ENCODE peak calls at places on chromosome 3, in ten cellular contexts. One of them, this sample, is unnamed.

GRCh38 chr3:72298201-72299155 is 513.5 kb upstream of the PROK2 start:
- DNase-seq in stimulated activated CD4-positive, alpha-beta T cell treated with anti-CD3 and anti-CD28 coated beads, Interleukin-1b, Interleukin-23, amount 100 ng/mL, for 1 hour: no peak
- DNase-seq in GM23338: no peak
- DNase-seq in GM12891: no peak
- DNase-seq in natural killer cell: no peak
- DNase-seq in GDM1: no peak
- DNase-seq in HTR-8/SVneo: no peak
- DNase-seq in NCI-H146: no peak
- DNase-seq in fibroblast of pulmonary artery: no peak
- DNase-seq in NCI-H748 treated with DMSO at 0.1 percent for 48 hours: no peak
- DNase-seq in this sample: no peak

GRCh38 chr3:88307666-88308065 is 157.9 kb downstream of the C3orf38 start:
- DNase-seq in stimulated activated CD4-positive, alpha-beta T cell treated with anti-CD3 and anti-CD28 coated beads, Interleukin-1b, Interleukin-23, amount 100 ng/mL, for 1 hour: no peak
- DNase-seq in GM23338: peak
- DNase-seq in GM12891: no peak
- DNase-seq in natural killer cell: no peak
- DNase-seq in GDM1: no peak
- DNase-seq in HTR-8/SVneo: no peak
- DNase-seq in NCI-H146: peak
- DNase-seq in fibroblast of pulmonary artery: no peak
- DNase-seq in NCI-H748 treated with DMSO at 0.1 percent for 48 hours: no peak
- DNase-seq in this sample: no peak

GRCh38 chr3:169244119-169244864 is 419.2 kb downstream of the MECOM start:
- DNase-seq in stimulated activated CD4-positive, alpha-beta T cell treated with anti-CD3 and anti-CD28 coated beads, Interleukin-1b, Interleukin-23, amount 100 ng/mL, for 1 hour: no peak
- DNase-seq in GM23338: peak
- DNase-seq in GM12891: no peak
- DNase-seq in natural killer cell: no peak
- DNase-seq in GDM1: no peak
- DNase-seq in HTR-8/SVneo: no peak
- DNase-seq in NCI-H146: no peak
- DNase-seq in fibroblast of pulmonary artery: no peak
- DNase-seq in NCI-H748 treated with DMSO at 0.1 percent for 48 hours: no peak
- DNase-seq in this sample: no peak

GRCh38 chr3:155743616-155744015 is 1.3 kb downstream of the PLCH1 start:
- DNase-seq in stimulated activated CD4-positive, alpha-beta T cell treated with anti-CD3 and anti-CD28 coated beads, Interleukin-1b, Interleukin-23, amount 100 ng/mL, for 1 hour: no peak
- DNase-seq in GM23338: no peak
- DNase-seq in GM12891: no peak
- DNase-seq in natural killer cell: no peak
- DNase-seq in GDM1: no peak
- DNase-seq in HTR-8/SVneo: no peak
- DNase-seq in NCI-H146: peak
- DNase-seq in fibroblast of pulmonary artery: no peak
- DNase-seq in NCI-H748 treated with DMSO at 0.1 percent for 48 hours: no peak
- DNase-seq in this sample: no peak

GRCh38 chr3:58452176-58452575 is 18.5 kb upstream of the PDHB start:
- DNase-seq in stimulated activated CD4-positive, alpha-beta T cell treated with anti-CD3 and anti-CD28 coated beads, Interleukin-1b, Interleukin-23, amount 100 ng/mL, for 1 hour: no peak
- DNase-seq in GM23338: no peak
- DNase-seq in GM12891: no peak
- DNase-seq in natural killer cell: no peak
- DNase-seq in GDM1: no peak
- DNase-seq in HTR-8/SVneo: no peak
- DNase-seq in NCI-H146: peak
- DNase-seq in fibroblast of pulmonary artery: no peak
- DNase-seq in NCI-H748 treated with DMSO at 0.1 percent for 48 hours: peak
- DNase-seq in this sample: no peak

GRCh38 chr3:4889896-4890295 is 89.3 kb upstream of the BHLHE40 start:
- DNase-seq in stimulated activated CD4-positive, alpha-beta T cell treated with anti-CD3 and anti-CD28 coated beads, Interleukin-1b, Interleukin-23, amount 100 ng/mL, for 1 hour: no peak
- DNase-seq in GM23338: no peak
- DNase-seq in GM12891: no peak
- DNase-seq in natural killer cell: no peak
- DNase-seq in GDM1: no peak
- DNase-seq in HTR-8/SVneo: no peak
- DNase-seq in NCI-H146: no peak
- DNase-seq in fibroblast of pulmonary artery: peak
- DNase-seq in NCI-H748 treated with DMSO at 0.1 percent for 48 hours: no peak
- DNase-seq in this sample: peak

GRCh38 chr3:189267981-189268613 is 96.3 kb downstream of the TPRG1 start:
- DNase-seq in stimulated activated CD4-positive, alpha-beta T cell treated with anti-CD3 and anti-CD28 coated beads, Interleukin-1b, Interleukin-23, amount 100 ng/mL, for 1 hour: no peak
- DNase-seq in GM23338: peak
- DNase-seq in GM12891: no peak
- DNase-seq in natural killer cell: no peak
- DNase-seq in GDM1: no peak
- DNase-seq in HTR-8/SVneo: no peak
- DNase-seq in NCI-H146: peak
- DNase-seq in fibroblast of pulmonary artery: peak
- DNase-seq in NCI-H748 treated with DMSO at 0.1 percent for 48 hours: no peak
- DNase-seq in this sample: peak

GRCh38 chr3:57784089-57784735 is 28.1 kb downstream of the SLMAP start:
- DNase-seq in stimulated activated CD4-positive, alpha-beta T cell treated with anti-CD3 and anti-CD28 coated beads, Interleukin-1b, Interleukin-23, amount 100 ng/mL, for 1 hour: no peak
- DNase-seq in GM23338: no peak
- DNase-seq in GM12891: no peak
- DNase-seq in natural killer cell: no peak
- DNase-seq in GDM1: no peak
- DNase-seq in HTR-8/SVneo: no peak
- DNase-seq in NCI-H146: no peak
- DNase-seq in fibroblast of pulmonary artery: no peak
- DNase-seq in NCI-H748 treated with DMSO at 0.1 percent for 48 hours: no peak
- DNase-seq in this sample: no peak

GRCh38 chr3:156817931-156818765 is 8.0 kb upstream of the LEKR1 start:
- DNase-seq in stimulated activated CD4-positive, alpha-beta T cell treated with anti-CD3 and anti-CD28 coated beads, Interleukin-1b, Interleukin-23, amount 100 ng/mL, for 1 hour: no peak
- DNase-seq in GM23338: no peak
- DNase-seq in GM12891: no peak
- DNase-seq in natural killer cell: no peak
- DNase-seq in GDM1: no peak
- DNase-seq in HTR-8/SVneo: no peak
- DNase-seq in NCI-H146: no peak
- DNase-seq in fibroblast of pulmonary artery: no peak
- DNase-seq in NCI-H748 treated with DMSO at 0.1 percent for 48 hours: no peak
- DNase-seq in this sample: no peak

GRCh38 chr3:158091526-158091925 is 14.7 kb downstream of the SHOX2 start:
- DNase-seq in stimulated activated CD4-positive, alpha-beta T cell treated with anti-CD3 and anti-CD28 coated beads, Interleukin-1b, Interleukin-23, amount 100 ng/mL, for 1 hour: no peak
- DNase-seq in GM23338: peak
- DNase-seq in GM12891: no peak
- DNase-seq in natural killer cell: no peak
- DNase-seq in GDM1: no peak
- DNase-seq in HTR-8/SVneo: no peak
- DNase-seq in NCI-H146: peak
- DNase-seq in fibroblast of pulmonary artery: peak
- DNase-seq in NCI-H748 treated with DMSO at 0.1 percent for 48 hours: no peak
- DNase-seq in this sample: no peak

GRCh38 chr3:37197810-37198371 is 23.5 kb upstream of the LRRFIP2 start:
- DNase-seq in stimulated activated CD4-positive, alpha-beta T cell treated with anti-CD3 and anti-CD28 coated beads, Interleukin-1b, Interleukin-23, amount 100 ng/mL, for 1 hour: no peak
- DNase-seq in GM23338: no peak
- DNase-seq in GM12891: no peak
- DNase-seq in natural killer cell: no peak
- DNase-seq in GDM1: no peak
- DNase-seq in HTR-8/SVneo: no peak
- DNase-seq in NCI-H146: no peak
- DNase-seq in fibroblast of pulmonary artery: no peak
- DNase-seq in NCI-H748 treated with DMSO at 0.1 percent for 48 hours: no peak
- DNase-seq in this sample: peak

GRCh38 chr3:52053307-52054304 is 2.8 kb downstream of the DUSP7 start:
- DNase-seq in stimulated activated CD4-positive, alpha-beta T cell treated with anti-CD3 and anti-CD28 coated beads, Interleukin-1b, Interleukin-23, amount 100 ng/mL, for 1 hour: no peak
- DNase-seq in GM23338: no peak
- DNase-seq in GM12891: no peak
- DNase-seq in natural killer cell: no peak
- DNase-seq in GDM1: peak
- DNase-seq in HTR-8/SVneo: no peak
- DNase-seq in NCI-H146: no peak
- DNase-seq in fibroblast of pulmonary artery: peak
- DNase-seq in NCI-H748 treated with DMSO at 0.1 percent for 48 hours: no peak
- DNase-seq in this sample: peak

GRCh38 chr3:171854649-171855305 is 11.6 kb downstream of the TMEM212 start:
- DNase-seq in stimulated activated CD4-positive, alpha-beta T cell treated with anti-CD3 and anti-CD28 coated beads, Interleukin-1b, Interleukin-23, amount 100 ng/mL, for 1 hour: no peak
- DNase-seq in GM23338: peak
- DNase-seq in GM12891: no peak
- DNase-seq in natural killer cell: no peak
- DNase-seq in GDM1: no peak
- DNase-seq in HTR-8/SVneo: no peak
- DNase-seq in NCI-H146: no peak
- DNase-seq in fibroblast of pulmonary artery: no peak
- DNase-seq in NCI-H748 treated with DMSO at 0.1 percent for 48 hours: no peak
- DNase-seq in this sample: no peak

GRCh38 chr3:139797724-139798343 is 120.1 kb upstream of the NMNAT3 start:
- DNase-seq in stimulated activated CD4-positive, alpha-beta T cell treated with anti-CD3 and anti-CD28 coated beads, Interleukin-1b, Interleukin-23, amount 100 ng/mL, for 1 hour: no peak
- DNase-seq in GM23338: peak
- DNase-seq in GM12891: no peak
- DNase-seq in natural killer cell: no peak
- DNase-seq in GDM1: no peak
- DNase-seq in HTR-8/SVneo: no peak
- DNase-seq in NCI-H146: no peak
- DNase-seq in fibroblast of pulmonary artery: peak
- DNase-seq in NCI-H748 treated with DMSO at 0.1 percent for 48 hours: no peak
- DNase-seq in this sample: peak

GRCh38 chr3:141699349-141699748 is 38.7 kb upstream of the RNF7 start:
- DNase-seq in stimulated activated CD4-positive, alpha-beta T cell treated with anti-CD3 and anti-CD28 coated beads, Interleukin-1b, Interleukin-23, amount 100 ng/mL, for 1 hour: no peak
- DNase-seq in GM23338: no peak
- DNase-seq in GM12891: no peak
- DNase-seq in natural killer cell: no peak
- DNase-seq in GDM1: no peak
- DNase-seq in HTR-8/SVneo: no peak
- DNase-seq in NCI-H146: no peak
- DNase-seq in fibroblast of pulmonary artery: no peak
- DNase-seq in NCI-H748 treated with DMSO at 0.1 percent for 48 hours: no peak
- DNase-seq in this sample: no peak

GRCh38 chr3:97823503-97824004 is 1.7 kb downstream of the CRYBG3 start:
- DNase-seq in stimulated activated CD4-positive, alpha-beta T cell treated with anti-CD3 and anti-CD28 coated beads, Interleukin-1b, Interleukin-23, amount 100 ng/mL, for 1 hour: no peak
- DNase-seq in GM23338: no peak
- DNase-seq in GM12891: no peak
- DNase-seq in natural killer cell: no peak
- DNase-seq in GDM1: no peak
- DNase-seq in HTR-8/SVneo: no peak
- DNase-seq in NCI-H146: no peak
- DNase-seq in fibroblast of pulmonary artery: no peak
- DNase-seq in NCI-H748 treated with DMSO at 0.1 percent for 48 hours: no peak
- DNase-seq in this sample: no peak

GRCh38 chr3:188860147-188860546 is 311.6 kb upstream of the TPRG1 start:
- DNase-seq in stimulated activated CD4-positive, alpha-beta T cell treated with anti-CD3 and anti-CD28 coated beads, Interleukin-1b, Interleukin-23, amount 100 ng/mL, for 1 hour: no peak
- DNase-seq in GM23338: no peak
- DNase-seq in GM12891: no peak
- DNase-seq in natural killer cell: no peak
- DNase-seq in GDM1: no peak
- DNase-seq in HTR-8/SVneo: no peak
- DNase-seq in NCI-H146: no peak
- DNase-seq in fibroblast of pulmonary artery: peak
- DNase-seq in NCI-H748 treated with DMSO at 0.1 percent for 48 hours: no peak
- DNase-seq in this sample: no peak

GRCh38 chr3:65883614-65884013 is 155.1 kb downstream of the MAGI1 start:
- DNase-seq in stimulated activated CD4-positive, alpha-beta T cell treated with anti-CD3 and anti-CD28 coated beads, Interleukin-1b, Interleukin-23, amount 100 ng/mL, for 1 hour: no peak
- DNase-seq in GM23338: no peak
- DNase-seq in GM12891: no peak
- DNase-seq in natural killer cell: no peak
- DNase-seq in GDM1: no peak
- DNase-seq in HTR-8/SVneo: no peak
- DNase-seq in NCI-H146: peak
- DNase-seq in fibroblast of pulmonary artery: peak
- DNase-seq in NCI-H748 treated with DMSO at 0.1 percent for 48 hours: peak
- DNase-seq in this sample: peak